ENCODE peak calls at places on chromosomes 6 and 20, in ten cellular contexts. One of them, this sample, is unnamed.

GRCh38 chr20:52890130-52890529 is 82.0 kb upstream of the TSHZ2 start:
- DNase-seq in adrenal gland: no peak
- DNase-seq in right lobe of liver: no peak
- DNase-seq in tibial nerve: no peak
- DNase-seq in endothelial cell of umbilical vein: no peak
- DNase-seq in IMR-90: no peak
- DNase-seq in uterus: no peak
- DNase-seq in sigmoid colon: no peak
- DNase-seq in A549: no peak
- DNase-seq in body of pancreas: no peak
- DNase-seq in this sample: no peak

GRCh38 chr20:48983423-48984400 is 62.2 kb downstream of the ARFGEF2 start:
- DNase-seq in adrenal gland: peak
- DNase-seq in right lobe of liver: no peak
- DNase-seq in tibial nerve: no peak
- DNase-seq in endothelial cell of umbilical vein: peak
- DNase-seq in IMR-90: peak
- DNase-seq in uterus: peak
- DNase-seq in sigmoid colon: no peak
- DNase-seq in A549: peak
- DNase-seq in body of pancreas: peak
- DNase-seq in this sample: no peak

GRCh38 chr20:57211949-57212889 is 54.2 kb downstream of the BMP7 start:
- DNase-seq in adrenal gland: peak
- DNase-seq in right lobe of liver: no peak
- DNase-seq in tibial nerve: peak
- DNase-seq in endothelial cell of umbilical vein: no peak
- DNase-seq in IMR-90: peak
- DNase-seq in uterus: peak
- DNase-seq in sigmoid colon: peak
- DNase-seq in A549: peak
- DNase-seq in body of pancreas: peak
- DNase-seq in this sample: no peak

GRCh38 chr6:104522533-104522932 is 337.2 kb downstream of the HACE1 start:
- DNase-seq in adrenal gland: no peak
- DNase-seq in right lobe of liver: peak
- DNase-seq in tibial nerve: no peak
- DNase-seq in endothelial cell of umbilical vein: peak
- DNase-seq in IMR-90: no peak
- DNase-seq in uterus: no peak
- DNase-seq in sigmoid colon: no peak
- DNase-seq in A549: no peak
- DNase-seq in body of pancreas: no peak
- DNase-seq in this sample: no peak

GRCh38 chr6:159169193-159169555 is at the start of gene FNDC1:
- DNase-seq in adrenal gland: peak
- DNase-seq in right lobe of liver: peak
- DNase-seq in tibial nerve: no peak
- DNase-seq in endothelial cell of umbilical vein: no peak
- DNase-seq in IMR-90: no peak
- DNase-seq in uterus: no peak
- DNase-seq in sigmoid colon: no peak
- DNase-seq in A549: peak
- DNase-seq in body of pancreas: no peak
- DNase-seq in this sample: peak

GRCh38 chr6:139834232-139834631 is 459.8 kb upstream of the CITED2 start:
- DNase-seq in adrenal gland: no peak
- DNase-seq in right lobe of liver: no peak
- DNase-seq in tibial nerve: no peak
- DNase-seq in endothelial cell of umbilical vein: no peak
- DNase-seq in IMR-90: no peak
- DNase-seq in uterus: no peak
- DNase-seq in sigmoid colon: no peak
- DNase-seq in A549: no peak
- DNase-seq in body of pancreas: no peak
- DNase-seq in this sample: no peak

GRCh38 chr6:148888853-148889252 is 142.0 kb downstream of the UST start:
- DNase-seq in adrenal gland: no peak
- DNase-seq in right lobe of liver: no peak
- DNase-seq in tibial nerve: no peak
- DNase-seq in endothelial cell of umbilical vein: no peak
- DNase-seq in IMR-90: peak
- DNase-seq in uterus: no peak
- DNase-seq in sigmoid colon: no peak
- DNase-seq in A549: no peak
- DNase-seq in body of pancreas: no peak
- DNase-seq in this sample: no peak

GRCh38 chr6:107697682-107698081 is 126.4 kb downstream of the SCML4 start:
- DNase-seq in adrenal gland: no peak
- DNase-seq in right lobe of liver: no peak
- DNase-seq in tibial nerve: no peak
- DNase-seq in endothelial cell of umbilical vein: no peak
- DNase-seq in IMR-90: peak
- DNase-seq in uterus: no peak
- DNase-seq in sigmoid colon: no peak
- DNase-seq in A549: no peak
- DNase-seq in body of pancreas: no peak
- DNase-seq in this sample: no peak

GRCh38 chr6:118651282-118652050 is at the start of gene CEP85L:
- DNase-seq in adrenal gland: peak
- DNase-seq in right lobe of liver: peak
- DNase-seq in tibial nerve: peak
- DNase-seq in endothelial cell of umbilical vein: peak
- DNase-seq in IMR-90: peak
- DNase-seq in uterus: peak
- DNase-seq in sigmoid colon: peak
- DNase-seq in A549: peak
- DNase-seq in body of pancreas: peak
- DNase-seq in this sample: peak

GRCh38 chr6:118649918-118650499 is 1.4 kb downstream of the CEP85L start:
- DNase-seq in adrenal gland: no peak
- DNase-seq in right lobe of liver: no peak
- DNase-seq in tibial nerve: no peak
- DNase-seq in endothelial cell of umbilical vein: peak
- DNase-seq in IMR-90: no peak
- DNase-seq in uterus: no peak
- DNase-seq in sigmoid colon: no peak
- DNase-seq in A549: no peak
- DNase-seq in body of pancreas: no peak
- DNase-seq in this sample: no peak

GRCh38 chr6:118652051-118652699 is 784 bp upstream of the CEP85L start:
- DNase-seq in adrenal gland: no peak
- DNase-seq in right lobe of liver: no peak
- DNase-seq in tibial nerve: no peak
- DNase-seq in endothelial cell of umbilical vein: no peak
- DNase-seq in IMR-90: no peak
- DNase-seq in uterus: no peak
- DNase-seq in sigmoid colon: no peak
- DNase-seq in A549: no peak
- DNase-seq in body of pancreas: no peak
- DNase-seq in this sample: no peak

GRCh38 chr6:118648866-118649554 is 2.4 kb downstream of the CEP85L start:
- DNase-seq in adrenal gland: no peak
- DNase-seq in right lobe of liver: no peak
- DNase-seq in tibial nerve: no peak
- DNase-seq in endothelial cell of umbilical vein: peak
- DNase-seq in IMR-90: peak
- DNase-seq in uterus: no peak
- DNase-seq in sigmoid colon: no peak
- DNase-seq in A549: no peak
- DNase-seq in body of pancreas: no peak
- DNase-seq in this sample: no peak

DNA sequence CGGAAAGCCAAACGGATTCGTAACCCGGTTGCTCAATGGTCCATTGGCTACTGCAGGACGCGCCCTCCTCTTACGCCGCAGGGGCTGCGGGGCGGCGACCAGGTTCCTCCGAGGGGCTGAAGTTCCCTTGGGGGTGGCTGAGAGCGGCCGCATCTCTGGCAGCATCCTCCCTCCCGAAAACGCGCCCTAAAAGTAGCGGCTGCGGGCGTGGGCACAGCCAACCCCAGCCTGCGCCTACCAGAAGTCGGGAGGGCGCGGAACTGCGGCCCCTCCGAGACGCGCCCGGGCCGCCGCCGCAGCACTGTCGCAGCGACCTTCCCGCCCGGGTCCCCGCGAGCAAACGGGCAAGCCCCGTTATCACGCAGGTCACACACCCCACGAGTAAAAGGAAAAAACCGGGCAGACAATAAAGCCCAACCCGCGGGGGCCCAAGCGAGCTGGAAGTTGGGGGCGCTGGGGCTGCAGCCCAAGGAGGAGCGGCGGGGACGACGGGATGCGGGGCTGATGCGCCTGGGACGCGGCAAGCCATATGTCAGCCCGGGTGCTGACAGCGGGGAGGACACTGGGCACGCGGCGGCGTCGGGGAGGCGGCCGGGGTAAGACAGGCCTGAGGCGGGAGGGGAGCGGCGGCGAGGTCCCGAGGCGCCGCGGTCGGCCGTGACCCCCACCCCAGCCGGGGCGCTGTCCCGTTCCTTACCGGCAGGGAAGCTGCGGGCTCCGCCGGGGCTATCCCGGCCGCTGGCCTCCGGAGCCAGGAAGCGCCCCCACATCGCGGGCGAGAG is 700 bp downstream of the CEP85L start:
- DNase-seq in adrenal gland: peak
- DNase-seq in right lobe of liver: peak
- DNase-seq in tibial nerve: peak
- DNase-seq in endothelial cell of umbilical vein: no peak
- DNase-seq in IMR-90: peak
- DNase-seq in uterus: peak
- DNase-seq in sigmoid colon: peak
- DNase-seq in A549: peak
- DNase-seq in body of pancreas: peak
- DNase-seq in this sample: peak
- TF ChIP-seq POLR2A in adrenal gland: no peak
- TF ChIP-seq POLR2A in right lobe of liver: peak
- TF ChIP-seq POLR2A in tibial nerve: no peak
- TF ChIP-seq POLR2A in endothelial cell of umbilical vein: no peak
- TF ChIP-seq POLR2A in IMR-90: no peak
- TF ChIP-seq POLR2A in uterus: peak
- TF ChIP-seq POLR2A in sigmoid colon: peak
- TF ChIP-seq POLR2A in A549: no peak
- TF ChIP-seq POLR2A in body of pancreas: peak
- TF ChIP-seq POLR2A in this sample: peak

GRCh38 chr6:27755768-27756167 is 156.4 kb downstream of the OR2B2 start:
- DNase-seq in adrenal gland: no peak
- DNase-seq in right lobe of liver: no peak
- DNase-seq in tibial nerve: no peak
- DNase-seq in endothelial cell of umbilical vein: no peak
- DNase-seq in IMR-90: no peak
- DNase-seq in uterus: no peak
- DNase-seq in sigmoid colon: no peak
- DNase-seq in A549: no peak
- DNase-seq in body of pancreas: no peak
- DNase-seq in this sample: no peak

GRCh38 chr6:27752038-27752885 is 159.9 kb downstream of the OR2B2 start:
- DNase-seq in adrenal gland: peak
- DNase-seq in right lobe of liver: peak
- DNase-seq in tibial nerve: no peak
- DNase-seq in endothelial cell of umbilical vein: peak
- DNase-seq in IMR-90: peak
- DNase-seq in uterus: peak
- DNase-seq in sigmoid colon: peak
- DNase-seq in A549: peak
- DNase-seq in body of pancreas: peak
- DNase-seq in this sample: peak

GRCh38 chr6:27757307-27757706 is 154.9 kb downstream of the OR2B2 start:
- DNase-seq in adrenal gland: no peak
- DNase-seq in right lobe of liver: peak
- DNase-seq in tibial nerve: no peak
- DNase-seq in endothelial cell of umbilical vein: no peak
- DNase-seq in IMR-90: no peak
- DNase-seq in uterus: no peak
- DNase-seq in sigmoid colon: no peak
- DNase-seq in A549: no peak
- DNase-seq in body of pancreas: no peak
- DNase-seq in this sample: peak

GRCh38 chr6:27754408-27754782 is 157.8 kb downstream of the OR2B2 start:
- DNase-seq in adrenal gland: no peak
- DNase-seq in right lobe of liver: no peak
- DNase-seq in tibial nerve: no peak
- DNase-seq in endothelial cell of umbilical vein: no peak
- DNase-seq in IMR-90: no peak
- DNase-seq in uterus: no peak
- DNase-seq in sigmoid colon: no peak
- DNase-seq in A549: no peak
- DNase-seq in body of pancreas: no peak
- DNase-seq in this sample: peak

DNA sequence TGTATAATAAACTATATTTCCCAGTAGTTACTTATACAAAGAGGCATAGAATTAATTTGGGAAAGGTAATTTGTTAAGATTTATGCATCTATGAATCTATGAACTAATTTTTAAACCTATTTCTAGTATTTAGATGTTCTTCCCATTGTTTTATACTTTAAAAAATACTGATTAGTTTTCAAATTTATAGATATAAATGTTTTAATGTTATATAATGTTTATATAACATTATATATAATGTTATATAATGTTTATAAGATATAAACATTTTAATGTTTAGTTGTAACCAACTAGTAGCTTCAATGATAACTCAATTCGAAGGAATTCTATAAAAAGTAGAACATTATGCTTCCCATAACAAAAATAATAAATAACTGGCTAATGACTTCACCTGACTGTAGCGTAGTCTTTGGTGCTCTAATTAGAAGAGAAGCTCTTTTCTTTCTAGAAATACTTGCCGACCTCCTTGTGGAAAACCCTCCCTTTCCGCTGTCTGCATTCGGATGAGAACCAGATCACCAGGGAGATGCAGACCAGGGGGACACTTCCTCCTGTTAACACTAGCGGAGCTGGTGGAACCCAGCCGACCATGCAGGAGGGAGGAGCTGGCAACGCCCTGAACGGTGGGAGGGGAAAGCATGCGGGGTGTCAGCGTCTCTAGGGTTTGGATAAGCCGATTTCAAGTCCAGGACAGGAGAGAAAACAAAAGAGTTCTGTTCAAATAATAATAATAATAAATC is 158.4 kb downstream of the OR2B2 start:
- DNase-seq in adrenal gland: peak
- DNase-seq in right lobe of liver: peak
- DNase-seq in tibial nerve: no peak
- DNase-seq in endothelial cell of umbilical vein: peak
- DNase-seq in IMR-90: peak
- DNase-seq in uterus: peak
- DNase-seq in sigmoid colon: peak
- DNase-seq in A549: peak
- DNase-seq in body of pancreas: peak
- DNase-seq in this sample: peak
- TF ChIP-seq POLR2A in adrenal gland: no peak
- TF ChIP-seq POLR2A in right lobe of liver: no peak
- TF ChIP-seq POLR2A in tibial nerve: no peak
- TF ChIP-seq POLR2A in endothelial cell of umbilical vein: no peak
- TF ChIP-seq POLR2A in IMR-90: no peak
- TF ChIP-seq POLR2A in uterus: no peak
- TF ChIP-seq POLR2A in sigmoid colon: no peak
- TF ChIP-seq POLR2A in A549: no peak
- TF ChIP-seq POLR2A in body of pancreas: no peak
- TF ChIP-seq POLR2A in this sample: peak

GRCh38 chr6:43669050-43669921 is 18.3 kb downstream of the MRPS18A start:
- DNase-seq in adrenal gland: peak
- DNase-seq in right lobe of liver: no peak
- DNase-seq in tibial nerve: peak
- DNase-seq in endothelial cell of umbilical vein: no peak
- DNase-seq in IMR-90: peak
- DNase-seq in uterus: peak
- DNase-seq in sigmoid colon: peak
- DNase-seq in A549: no peak
- DNase-seq in body of pancreas: no peak
- DNase-seq in this sample: no peak
- TF ChIP-seq POLR2A in adrenal gland: no peak
- TF ChIP-seq POLR2A in right lobe of liver: no peak
- TF ChIP-seq POLR2A in tibial nerve: no peak
- TF ChIP-seq POLR2A in endothelial cell of umbilical vein: no peak
- TF ChIP-seq POLR2A in IMR-90: no peak
- TF ChIP-seq POLR2A in uterus: no peak
- TF ChIP-seq POLR2A in sigmoid colon: no peak
- TF ChIP-seq POLR2A in A549: no peak
- TF ChIP-seq POLR2A in body of pancreas: no peak
- TF ChIP-seq POLR2A in this sample: no peak

GRCh38 chr20:3532089-3532615 is 61.3 kb downstream of the ATRN start:
- DNase-seq in adrenal gland: no peak
- DNase-seq in right lobe of liver: no peak
- DNase-seq in tibial nerve: no peak
- DNase-seq in endothelial cell of umbilical vein: no peak
- DNase-seq in IMR-90: no peak
- DNase-seq in uterus: no peak
- DNase-seq in sigmoid colon: no peak
- DNase-seq in A549: no peak
- DNase-seq in body of pancreas: no peak
- DNase-seq in this sample: no peak
- TF ChIP-seq POLR2A in adrenal gland: no peak
- TF ChIP-seq POLR2A in right lobe of liver: no peak
- TF ChIP-seq POLR2A in tibial nerve: no peak
- TF ChIP-seq POLR2A in endothelial cell of umbilical vein: no peak
- TF ChIP-seq POLR2A in IMR-90: no peak
- TF ChIP-seq POLR2A in uterus: no peak
- TF ChIP-seq POLR2A in sigmoid colon: no peak
- TF ChIP-seq POLR2A in A549: no peak
- TF ChIP-seq POLR2A in body of pancreas: no peak
- TF ChIP-seq POLR2A in this sample: no peak

This sample was measured in erythroblast.